ENCODE peak calls at places on chromosomes 7 and 10, in six cellular contexts. L is H7; Z is psoas muscle; N is stimulated activated CD4-positive, alpha-beta T cell treated with anti-CD3 and anti-CD28 coated beads, Interleukin-2, amount 100 ng/mL, for 48 hours; F is uterus; C is hippocampal formation. W is an unnamed sample.
A peak's percentile ranks its signal among the peaks of the same experiment; 100 is the strongest.

GRCh38 chr10:5632430-5632829 is 34.0 kb downstream of the ASB13 start:
- DNase-seq in C (no peak), N (no peak), Z (peak; percentile 81), F (no peak), L (no peak), W (no peak)

GRCh38 chr10:84845628-84846261 is 517.4 kb downstream of the CCSER2 start:
- DNase-seq in L (peak; percentile 18), F (no peak), Z (no peak), N (no peak), C (peak; percentile 5), W (peak; percentile 38)

GRCh38 chr10:72826346-72826745 is 67.2 kb upstream of the OIT3 start:
- DNase-seq in C (no peak), Z (no peak), F (no peak), L (no peak), N (no peak), W (no peak)

GRCh38 chr10:19817251-19818046 is 1.2 kb downstream of the PLXDC2 start:
- DNase-seq in L (peak; percentile 78), C (peak; percentile 56), F (peak; percentile 42), N (no peak), Z (peak; percentile 60), W (no peak)

GRCh38 chr7:117004899-117005298 is 51.6 kb downstream of the ST7 start:
- DNase-seq in L (no peak), F (no peak), Z (no peak), N (no peak), C (no peak), W (no peak)

GRCh38 chr7:37211097-37211496 is 237.6 kb downstream of the ELMO1 start:
- DNase-seq in F (peak; percentile 56), C (no peak), L (no peak), Z (peak; percentile 78), N (no peak), W (no peak)

GRCh38 chr10:50033481-50033880 is 34.3 kb upstream of the WASHC2A start:
- DNase-seq in Z (no peak), F (no peak), C (no peak), L (no peak), N (no peak), W (no peak)

GRCh38 chr7:137986252-137987010 is 15.5 kb downstream of the CREB3L2 start:
- DNase-seq in C (no peak), L (no peak), Z (no peak), N (no peak), F (peak; percentile 64), W (no peak)

GRCh38 chr10:97827778-97828291 is 21.8 kb upstream of the GOLGA7B start:
- DNase-seq in N (no peak), F (no peak), C (no peak), L (peak; percentile 54), Z (no peak), W (no peak)

GRCh38 chr10:74333174-74333573 is 182.2 kb downstream of the ADK start:
- DNase-seq in L (no peak), Z (no peak), N (no peak), C (no peak), F (no peak), W (no peak)

GRCh38 chr10:123995461-123996131 is 97.8 kb downstream of the CHST15 start:
- DNase-seq in N (no peak), L (peak; percentile 92), C (no peak), F (peak; percentile 63), Z (peak; percentile 63), W (peak; percentile 59)

GRCh38 chr10:129768437-129769355 is 195.4 kb downstream of the EBF3 start:
- DNase-seq in Z (no peak), N (no peak), C (no peak), F (peak; percentile 8), L (peak; percentile 91), W (no peak)

W was measured in RPMI8226.